ENCODE peak calls at places on chromosomes 7 and 10, in four cellular contexts. O is AG04450, R is adrenal gland, T is right lobe of liver. X is an unnamed sample.

GRCh38 chr10:98259606-98260319 is 8.2 kb downstream of the LOXL4 start:
- DNase-seq in O (no peak), R (no peak), T (no peak), X (no peak)

GRCh38 chr10:35384265-35384868 is 48.1 kb downstream of the CCNY start:
- DNase-seq in O (no peak), R (no peak), T (no peak), X (no peak)

GRCh38 chr7:139583826-139584553 is 60.5 kb downstream of the CLEC2L start:
- DNase-seq in O (no peak), R (no peak), T (no peak), X (no peak)

GRCh38 chr10:124002391-124003069 is 90.9 kb downstream of the CHST15 start:
- DNase-seq in O (no peak), R (no peak), T (no peak), X (peak; percentile 20)

GRCh38 chr10:103564799-103565365 is 71.4 kb downstream of the NEURL1 start:
- DNase-seq in O (no peak), R (no peak), T (no peak), X (no peak)

GRCh38 chr7:107463139-107464078 is 6.4 kb upstream of the GPR22 start:
- DNase-seq in O (peak; percentile 50), R (peak; percentile 72), T (peak; percentile 61), X (no peak)

GRCh38 chr10:18713077-18713476 is 53.8 kb downstream of the ARL5B start:
- DNase-seq in O (peak; percentile 60), R (peak; percentile 28), T (no peak), X (no peak)

GRCh38 chr10:117169480-117169879 is 27.8 kb upstream of the KCNK18 start:
- DNase-seq in O (no peak), R (no peak), T (no peak), X (no peak)

GRCh38 chr7:1219516-1219915 is 13.2 kb upstream of the UNCX start:
- DNase-seq in O (no peak), R (no peak), T (no peak), X (no peak)

GRCh38 chr7:38315410-38315809 is 42.0 kb upstream of the TARP start:
- DNase-seq in O (no peak), R (no peak), T (no peak), X (no peak)

GRCh38 chr10:121498071-121498470 is 100.2 kb downstream of the FGFR2 start:
- DNase-seq in O (no peak), R (no peak), T (no peak), X (no peak)

GRCh38 chr7:157337316-157338149 is 729 bp downstream of the DNAJB6 start:
- DNase-seq in O (no peak), R (peak; percentile 73), T (peak; percentile 77), X (no peak)

GRCh38 chr10:6165221-6165725 is 37.5 kb upstream of the PFKFB3 start:
- DNase-seq in O (no peak), R (no peak), T (no peak), X (no peak)

GRCh38 chr7:26440253-26440992 is 148.8 kb downstream of the SNX10 start:
- DNase-seq in O (no peak), R (no peak), T (no peak), X (no peak)

GRCh38 chr7:147197006-147197405 is 1080.4 kb downstream of the CNTNAP2 start:
- DNase-seq in O (no peak), R (no peak), T (no peak), X (no peak)

GRCh38 chr10:48333856-48334255 is 27.4 kb downstream of the MAPK8 start:
- DNase-seq in O (no peak), R (no peak), T (no peak), X (no peak)

GRCh38 chr7:73904219-73905136 is 43.5 kb downstream of the TMEM270 start:
- DNase-seq in O (no peak), R (no peak), T (peak; percentile 42), X (peak; percentile 80)

GRCh38 chr10:97704341-97704740 is 9.2 kb upstream of the MARVELD1 start:
- DNase-seq in O (no peak), R (no peak), T (no peak), X (no peak)

GRCh38 chr10:24854256-24854655 is 98.2 kb downstream of the PRTFDC1 start:
- DNase-seq in O (no peak), R (no peak), T (no peak), X (no peak)

GRCh38 chr10:29555746-29556481 is 78.9 kb downstream of the SVIL start:
- DNase-seq in O (no peak), R (no peak), T (no peak), X (no peak)

GRCh38 chr10:6543431-6544005 is 36.6 kb downstream of the PRKCQ start:
- DNase-seq in O (no peak), R (no peak), T (no peak), X (no peak)

GRCh38 chr7:65325793-65326432 is 47.7 kb upstream of the ZNF92 start:
- DNase-seq in O (no peak), R (no peak), T (no peak), X (no peak)

GRCh38 chr7:128117691-128118090 is 86.5 kb upstream of the LRRC4 start:
- DNase-seq in O (no peak), R (no peak), T (no peak), X (no peak)

GRCh38 chr10:117139581-117140524 is 1.8 kb upstream of the VAX1 start:
- DNase-seq in O (no peak), R (no peak), T (no peak), X (no peak)

GRCh38 chr10:3424102-3424803 is 251.7 kb upstream of the PITRM1 start:
- DNase-seq in O (no peak), R (peak; percentile 55), T (no peak), X (no peak)

GRCh38 chr10:50286517-50286916 is 35.2 kb upstream of the ASAH2 start:
- DNase-seq in O (no peak), R (peak; percentile 23), T (no peak), X (no peak)

GRCh38 chr10:86265877-86266259 is 100.7 kb downstream of the GRID1 start:
- DNase-seq in O (no peak), R (peak; percentile 28), T (no peak), X (peak; percentile 49)

GRCh38 chr10:14558025-14558424 is 216.7 kb downstream of the FAM107B start:
- DNase-seq in O (no peak), R (no peak), T (no peak), X (no peak)

GRCh38 chr7:122300607-122301079 is 3.9 kb downstream of the FEZF1 start:
- DNase-seq in O (no peak), R (no peak), T (no peak), X (no peak)

GRCh38 chr7:155945670-155946325 is 133.5 kb upstream of the SHH start:
- DNase-seq in O (no peak), R (no peak), T (no peak), X (peak; percentile 59)

DNA sequence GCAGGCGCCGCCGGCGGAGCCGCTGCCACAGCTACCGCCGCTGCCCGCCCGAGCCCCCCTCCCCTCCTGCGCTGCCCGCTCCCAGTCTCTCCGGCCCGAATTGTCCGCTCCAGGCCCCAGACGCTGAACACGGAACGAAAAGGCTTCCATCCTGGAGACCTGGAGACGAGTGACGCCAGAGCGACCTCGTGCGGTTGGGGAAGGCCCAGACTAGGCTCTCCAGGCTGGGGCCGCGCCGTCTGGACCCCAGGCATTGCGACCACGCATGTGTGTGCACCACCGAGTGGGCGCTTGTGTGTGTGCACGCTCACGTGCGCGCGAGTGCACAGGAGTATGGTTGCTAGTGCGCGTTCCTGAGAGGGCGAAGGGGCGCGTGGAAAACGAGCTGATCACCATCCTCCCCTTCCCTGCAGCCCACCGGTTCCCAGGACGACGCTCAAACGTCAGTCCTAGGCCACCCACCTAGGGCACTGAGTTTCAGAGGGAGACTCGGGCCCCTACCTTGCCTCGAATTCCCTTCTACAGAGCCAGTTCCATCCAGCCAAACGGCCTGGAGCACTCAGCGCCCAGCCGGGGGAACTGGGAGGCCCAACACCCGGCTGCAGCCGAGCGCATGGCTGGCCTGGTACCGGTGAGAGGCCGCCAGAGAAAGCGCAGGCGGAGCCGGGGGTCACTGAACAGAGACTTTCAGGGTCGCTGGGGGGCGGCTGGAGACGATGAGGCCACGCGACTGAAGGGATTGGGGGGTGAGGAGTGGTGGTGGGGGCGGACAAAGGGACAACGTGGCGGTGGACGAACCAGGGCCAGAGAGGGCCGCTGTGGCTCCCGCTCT is 11.6 kb downstream of the LBX1 start:
- DNase-seq in O (no peak), R (peak; percentile 53), T (no peak), X (no peak)
- TF ChIP-seq CTCF in O (peak; percentile 39), R (no peak), T (peak; percentile 23), X (peak; percentile 75)

GRCh38 chr7:14305233-14305866 is 315.9 kb upstream of the ETV1 start:
- DNase-seq in O (no peak), R (peak; percentile 28), T (no peak), X (no peak)
- TF ChIP-seq CTCF in O (peak; percentile 29), R (no peak), T (no peak), X (peak; percentile 47)

GRCh38 chr7:21639206-21639868 is 96.5 kb downstream of the DNAH11 start:
- DNase-seq in O (no peak), R (no peak), T (no peak), X (no peak)
- TF ChIP-seq CTCF in O (no peak), R (no peak), T (no peak), X (no peak)

GRCh38 chr7:48139461-48139860 is 31.8 kb upstream of the ABCA13 start:
- DNase-seq in O (no peak), R (no peak), T (no peak), X (no peak)
- TF ChIP-seq CTCF in O (peak; percentile 57), R (no peak), T (peak; percentile 30), X (peak; percentile 79)

DNA sequence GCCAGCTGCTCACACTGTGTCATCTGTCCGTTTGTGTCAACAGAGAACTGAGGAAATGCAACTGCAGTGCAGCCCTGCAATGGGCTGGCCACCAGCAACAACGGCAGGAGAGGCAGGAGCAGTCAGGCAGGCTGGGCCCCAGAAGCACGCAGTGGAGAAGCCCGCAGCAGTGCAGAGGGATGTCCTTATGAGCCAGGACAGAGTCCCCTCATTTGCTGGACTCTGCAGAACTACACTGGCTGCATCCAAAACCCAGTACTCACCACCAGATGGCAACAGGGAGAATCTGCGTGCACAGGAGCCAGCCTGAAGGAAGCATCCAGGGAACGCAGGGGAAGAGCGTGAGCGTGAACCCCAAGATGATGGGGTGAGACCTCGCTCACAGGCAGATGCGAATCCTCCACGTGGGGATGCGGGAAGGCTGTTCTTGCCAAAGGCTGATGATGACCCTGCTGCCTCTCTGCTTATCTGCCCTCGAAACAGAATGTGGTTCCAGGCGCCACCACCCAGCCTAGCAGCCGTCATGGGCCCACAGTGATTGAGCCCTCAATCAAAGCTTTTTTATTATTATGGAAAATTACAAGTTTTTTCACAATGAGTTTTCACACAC is 232.1 kb downstream of the PTPRN2 start:
- DNase-seq in O (no peak), R (no peak), T (no peak), X (peak; percentile 57)
- TF ChIP-seq CTCF in O (no peak), R (no peak), T (peak; percentile 13), X (peak; percentile 43)

GRCh38 chr7:36878288-36878687 is 154.0 kb upstream of the AOAH start:
- DNase-seq in O (no peak), R (no peak), T (no peak), X (no peak)

GRCh38 chr7:36881206-36881605 is 156.9 kb upstream of the AOAH start:
- DNase-seq in O (no peak), R (no peak), T (no peak), X (no peak)

GRCh38 chr7:36879021-36879420 is 154.7 kb upstream of the AOAH start:
- DNase-seq in O (no peak), R (no peak), T (no peak), X (no peak)

GRCh38 chr7:36875794-36876193 is 151.5 kb upstream of the AOAH start:
- DNase-seq in O (no peak), R (no peak), T (no peak), X (no peak)

DNA sequence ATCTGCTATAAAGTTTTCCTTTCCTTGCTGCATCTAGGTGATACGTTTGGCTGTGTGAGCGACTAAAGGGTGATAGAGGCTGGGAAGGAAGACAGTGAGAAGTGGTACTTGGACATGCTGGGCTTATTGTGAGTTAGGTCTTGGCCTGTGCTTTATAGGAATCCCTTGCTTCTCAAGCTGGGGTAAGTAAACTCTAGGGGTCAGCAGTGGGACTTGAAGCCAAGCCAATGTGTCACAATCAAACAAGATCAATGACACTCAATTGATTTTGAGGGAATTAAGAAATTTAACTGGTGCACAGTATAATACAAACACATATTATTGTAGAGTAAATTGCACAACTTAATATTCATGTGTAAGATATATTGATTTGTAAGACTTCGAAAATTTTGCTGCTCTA is 155.8 kb upstream of the AOAH start:
- DNase-seq in O (no peak), R (no peak), T (no peak), X (no peak)
- TF ChIP-seq CTCF in O (no peak), R (no peak), T (no peak), X (no peak)